ENCODE peak calls at places on chromosomes 11 and 22, in nine cellular contexts. N is left lung; Z is AG04450; S is WTC11; V is progenitor cell of endocrine pancreas; R is MCF 10A; E is kidney; B is CD4-positive, alpha-beta T cell; U is endothelial cell. X is an unnamed sample.
A peak's percentile ranks its signal among the peaks of the same experiment; 100 is the strongest.

GRCh38 chr11:66880484-66881211 is 23.8 kb downstream of the LRFN4 start:
- DNase-seq in B (no peak), Z (no peak), U (no peak), R (peak; percentile 93), S (no peak), N (no peak), V (no peak), E (no peak), X (no peak)

GRCh38 chr11:36509265-36509664 is 807 bp downstream of the TRAF6 start:
- DNase-seq in S (no peak), U (peak; percentile 19), V (no peak), E (no peak), N (peak; percentile 40), B (no peak), Z (no peak), R (peak; percentile 34), X (no peak)

GRCh38 chr11:13761712-13762111 is 93.2 kb downstream of the FAR1 start:
- DNase-seq in Z (no peak), U (no peak), B (no peak), S (no peak), V (no peak), R (no peak), E (no peak), N (no peak), X (no peak)

GRCh38 chr22:42721045-42721434 is 370 bp upstream of the A4GALT start:
- DNase-seq in Z (no peak), U (no peak), E (no peak), B (no peak), N (no peak), V (no peak), R (no peak), S (no peak), X (no peak)

GRCh38 chr11:5938603-5938965 is 3.5 kb upstream of the OR56A3 start:
- DNase-seq in Z (no peak), N (no peak), B (no peak), S (no peak), U (no peak), E (no peak), R (no peak), V (no peak), X (no peak)

GRCh38 chr11:124917115-124917637 is 1.9 kb upstream of the HEPN1 start:
- DNase-seq in N (no peak), Z (peak; percentile 80), V (no peak), U (no peak), R (peak; percentile 11), B (no peak), E (no peak), S (no peak), X (no peak)

GRCh38 chr11:47408598-47409439 is 429 bp downstream of the SLC39A13 start:
- DNase-seq in R (peak; percentile 78), B (no peak), Z (peak; percentile 66), S (peak; percentile 49), V (no peak), U (peak; percentile 47), E (peak; percentile 91), N (no peak), X (no peak)

GRCh38 chr11:114621072-114621471 is 25.5 kb upstream of the NXPE4 start:
- DNase-seq in E (no peak), V (no peak), Z (no peak), N (no peak), R (no peak), S (no peak), U (no peak), B (no peak), X (no peak)

GRCh38 chr11:44854146-44854545 is 96.5 kb downstream of the TP53I11 start:
- DNase-seq in E (peak; percentile 35), S (no peak), V (no peak), N (no peak), B (no peak), U (no peak), Z (no peak), R (no peak), X (no peak)

GRCh38 chr22:37525073-37525745 is 6.0 kb upstream of the CARD10 start:
- DNase-seq in Z (peak; percentile 52), S (no peak), U (no peak), E (peak; percentile 80), N (peak; percentile 61), B (no peak), V (no peak), R (peak; percentile 94), X (no peak)

GRCh38 chr22:27804683-27805297 is 3.2 kb upstream of the MN1 start:
- DNase-seq in B (peak; percentile 35), E (peak; percentile 83), U (peak; percentile 78), N (no peak), S (peak; percentile 77), V (peak; percentile 57), R (peak; percentile 51), Z (peak; percentile 16), X (peak; percentile 66)

GRCh38 chr22:32951081-32951806 is 106.9 kb downstream of the SYN3 start:
- DNase-seq in Z (no peak), S (peak; percentile 55), R (no peak), V (no peak), N (no peak), B (no peak), U (peak; percentile 38), E (no peak), X (no peak)
- TF ChIP-seq CTCF in Z (no peak), S (peak; percentile 29), R (peak; percentile 6), V (no peak), N (no peak), B (no peak), U (peak; percentile 49), E (no peak), X (no peak)

GRCh38 chr11:20669833-20670684 is 673 bp downstream of the NELL1 start:
- DNase-seq in U (peak; percentile 11), B (no peak), Z (no peak), R (no peak), V (no peak), S (peak; percentile 27), E (peak; percentile 70), N (no peak), X (no peak)

GRCh38 chr11:20668844-20669832 is at the start of gene NELL1:
- DNase-seq in E (peak; percentile 65), R (no peak), N (no peak), Z (no peak), B (no peak), S (peak; percentile 44), V (no peak), U (peak; percentile 26), X (no peak)

GRCh38 chr11:20670932-20671403 is 1.6 kb downstream of the NELL1 start:
- DNase-seq in V (no peak), B (no peak), U (peak; percentile 18), S (peak; percentile 21), Z (no peak), R (no peak), E (peak; percentile 45), N (no peak), X (no peak)

GRCh38 chr11:20671856-20672546 is 2.6 kb downstream of the NELL1 start:
- DNase-seq in V (no peak), S (no peak), N (no peak), Z (no peak), E (no peak), U (no peak), R (peak; percentile 21), B (no peak), X (no peak)

DNA sequence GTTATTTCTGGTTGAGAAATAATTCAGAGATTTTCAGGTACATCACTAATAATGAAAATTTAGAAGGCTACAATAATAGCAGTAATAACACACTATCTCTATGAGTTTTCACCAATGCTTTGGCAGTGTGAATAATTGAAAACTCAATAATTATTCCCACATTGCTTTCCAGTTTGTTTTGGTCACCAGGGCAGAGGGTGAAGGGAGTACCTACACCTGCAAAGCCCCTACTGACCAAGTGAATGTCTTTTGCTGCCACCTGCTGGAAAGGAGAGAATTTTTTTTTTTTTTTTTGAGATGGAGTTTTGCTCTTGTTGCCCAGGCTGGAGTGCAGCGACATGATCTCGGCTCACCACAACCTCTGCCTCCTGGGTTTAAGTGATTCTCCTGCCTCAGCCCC is 3.2 kb downstream of the NELL1 start:
- DNase-seq in E (no peak), B (no peak), Z (no peak), V (no peak), S (no peak), R (peak; percentile 16), N (no peak), U (no peak), X (peak; percentile 29)
- TF ChIP-seq CTCF in E (no peak), B (no peak), Z (peak; percentile 38), V (peak; percentile 51), S (peak; percentile 41), R (peak; percentile 29), N (no peak), U (peak; percentile 51), X (peak; percentile 42)

GRCh38 chr11:12540075-12540685 is 134.0 kb upstream of the TEAD1 start:
- DNase-seq in Z (no peak), V (no peak), B (no peak), S (no peak), N (no peak), U (no peak), E (no peak), R (peak; percentile 54), X (no peak)

GRCh38 chr11:12541588-12542151 is 132.6 kb upstream of the TEAD1 start:
- DNase-seq in S (no peak), N (no peak), V (no peak), B (no peak), U (no peak), R (no peak), E (no peak), Z (no peak), X (no peak)

GRCh38 chr11:12539570-12539969 is 134.7 kb upstream of the TEAD1 start:
- DNase-seq in Z (peak; percentile 91), N (no peak), S (no peak), B (no peak), V (no peak), R (peak; percentile 87), E (no peak), U (no peak), X (no peak)

GRCh38 chr11:12542186-12542935 is 131.9 kb upstream of the TEAD1 start:
- DNase-seq in Z (no peak), S (no peak), E (no peak), U (no peak), V (no peak), N (no peak), B (no peak), R (no peak), X (no peak)

DNA sequence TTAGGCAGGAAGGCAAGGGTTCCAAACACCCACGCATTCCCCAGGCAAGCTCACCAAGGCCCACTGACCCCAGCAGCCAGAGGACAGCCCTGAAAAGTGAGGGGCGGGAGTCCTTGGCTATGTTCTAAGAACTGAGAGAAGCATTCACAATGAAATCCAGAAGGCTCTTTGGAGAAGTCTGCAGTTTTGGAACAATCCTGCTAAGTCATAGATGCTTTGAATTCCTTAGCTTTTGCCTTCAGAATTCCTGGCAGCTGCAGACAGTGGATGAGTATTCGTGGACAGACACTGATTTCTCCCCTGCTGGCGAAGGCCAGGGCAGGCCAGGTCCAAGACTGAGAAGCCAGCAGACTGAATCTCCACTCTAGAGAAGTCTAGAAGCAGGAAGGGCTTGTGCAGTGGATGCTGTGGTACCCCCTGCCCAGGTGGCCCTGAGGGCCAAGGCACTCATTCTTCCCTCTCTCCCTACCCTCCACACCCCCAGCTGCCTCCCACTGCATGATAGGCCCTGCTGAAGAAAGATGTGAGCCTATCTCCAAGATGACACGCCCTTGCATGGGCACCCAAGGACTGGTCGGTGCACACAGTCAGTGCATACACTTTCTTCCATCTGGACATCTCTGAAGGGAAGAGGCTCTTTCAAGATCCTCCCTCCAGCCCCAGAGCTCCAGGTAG is 133.2 kb upstream of the TEAD1 start:
- DNase-seq in Z (peak; percentile 87), U (no peak), E (no peak), R (peak; percentile 48), S (no peak), V (no peak), N (no peak), B (no peak), X (peak; percentile 37)
- TF ChIP-seq CTCF in Z (peak; percentile 65), U (no peak), E (no peak), R (no peak), S (no peak), V (no peak), N (no peak), B (no peak), X (no peak)

GRCh38 chr11:1372660-1373059 is 17.1 kb upstream of the BRSK2 start:
- DNase-seq in V (no peak), U (no peak), S (no peak), B (no peak), E (peak; percentile 64), N (no peak), R (no peak), Z (no peak), X (no peak)
- TF ChIP-seq CTCF in V (no peak), U (no peak), S (no peak), B (no peak), E (no peak), N (no peak), R (no peak), Z (no peak), X (no peak)

X was measured in Caco-2.